ENCODE peak calls at places on chromosome 12, in four cellular contexts. Z is heart right ventricle; A is thoracic aorta; Q is CD8-positive, alpha-beta T cell. R is an unnamed sample.
A peak's percentile ranks its signal among the peaks of the same experiment; 100 is the strongest.

GRCh38 chr12:69189378-69189978 is 49.9 kb upstream of the CPSF6 start:
- DNase-seq in Z (no peak), A (no peak), Q (no peak), R (no peak)

GRCh38 chr12:128823216-128823915 is 392 bp downstream of the SLC15A4 start:
- DNase-seq in Z (no peak), A (no peak), Q (no peak), R (no peak)

GRCh38 chr12:75705749-75706719 is 194.6 kb upstream of the KRR1 start:
- DNase-seq in Z (peak; percentile 69), A (peak; percentile 4), Q (no peak), R (no peak)

GRCh38 chr12:4046150-4046845 is 173.1 kb upstream of the PARP11 start:
- DNase-seq in Z (no peak), A (no peak), Q (no peak), R (no peak)

GRCh38 chr12:128267651-128268347 is 829 bp downstream of the TMEM132C start:
- DNase-seq in Z (no peak), A (no peak), Q (no peak), R (no peak)

GRCh38 chr12:873954-874353 is 75.5 kb downstream of the RAD52 start:
- DNase-seq in Z (no peak), A (no peak), Q (no peak), R (no peak)

GRCh38 chr12:212799-213526 is 994 bp downstream of the SLC6A12 start:
- DNase-seq in Z (no peak), A (no peak), Q (no peak), R (no peak)

GRCh38 chr12:128906485-128907137 is 53.3 kb downstream of the GLT1D1 start:
- DNase-seq in Z (no peak), A (no peak), Q (no peak), R (no peak)

GRCh38 chr12:105562727-105563072 is 232.2 kb downstream of the C12orf75 start:
- DNase-seq in Z (no peak), A (peak; percentile 3), Q (no peak), R (no peak)

GRCh38 chr12:52216807-52217206 is 16.2 kb upstream of the KRT7 start:
- DNase-seq in Z (no peak), A (no peak), Q (no peak), R (no peak)

GRCh38 chr12:50240096-50240791 is 43.1 kb downstream of the LIMA1 start:
- DNase-seq in Z (no peak), A (no peak), Q (no peak), R (no peak)

GRCh38 chr12:124686001-124686884 is 118.8 kb upstream of the NCOR2 start:
- DNase-seq in Z (no peak), A (no peak), Q (no peak), R (no peak)

GRCh38 chr12:109432842-109433304 is 44.2 kb downstream of the KCTD10 start:
- DNase-seq in Z (peak; percentile 84), A (peak; percentile 66), Q (peak; percentile 67), R (peak; percentile 7)

GRCh38 chr12:83321971-83322370 is 635.3 kb downstream of the TMTC2 start:
- DNase-seq in Z (no peak), A (no peak), Q (no peak), R (no peak)

GRCh38 chr12:64097346-64098105 is 124.6 kb downstream of the KICS2 start:
- DNase-seq in Z (peak; percentile 19), A (no peak), Q (no peak), R (no peak)

GRCh38 chr12:105109465-105110212 is 2.1 kb downstream of the WASHC4 start:
- DNase-seq in Z (no peak), A (no peak), Q (no peak), R (no peak)

GRCh38 chr12:104348283-104348993 is 44.9 kb downstream of the EID3 start:
- DNase-seq in Z (no peak), A (no peak), Q (no peak), R (no peak)

GRCh38 chr12:9378430-9378835 is 170.2 kb upstream of the PZP start:
- DNase-seq in Z (no peak), A (no peak), Q (no peak), R (no peak)

GRCh38 chr12:123958462-123958861 is 14.2 kb downstream of the CCDC92 start:
- DNase-seq in Z (peak; percentile 52), A (no peak), Q (no peak), R (no peak)

GRCh38 chr12:31118347-31118830 is 44.7 kb downstream of the DDX11 start:
- DNase-seq in Z (no peak), A (no peak), Q (no peak), R (no peak)

GRCh38 chr12:6215932-6216494 is 15.8 kb downstream of the CD9 start:
- DNase-seq in Z (no peak), A (peak; percentile 88), Q (no peak), R (no peak)

GRCh38 chr12:131260251-131260905 is 306.7 kb downstream of the ADGRD1 start:
- DNase-seq in Z (no peak), A (no peak), Q (no peak), R (no peak)

GRCh38 chr12:42421844-42422779 is 96.1 kb downstream of the PPHLN1 start:
- DNase-seq in Z (peak; percentile 16), A (no peak), Q (no peak), R (no peak)

GRCh38 chr12:93344876-93345275 is 32.8 kb upstream of the NUDT4 start:
- DNase-seq in Z (no peak), A (no peak), Q (no peak), R (no peak)

GRCh38 chr12:131775124-131775903 is 52.9 kb upstream of the MMP17 start:
- DNase-seq in Z (no peak), A (no peak), Q (no peak), R (no peak)

GRCh38 chr12:27305673-27306504 is 26.7 kb upstream of the BMAL2 start:
- DNase-seq in Z (no peak), A (no peak), Q (no peak), R (no peak)

GRCh38 chr12:122793685-122794106 is 19.3 kb downstream of the CCDC62 start:
- DNase-seq in Z (no peak), A (no peak), Q (no peak), R (no peak)

GRCh38 chr12:93176166-93176565 is 201.6 kb upstream of the NUDT4 start:
- DNase-seq in Z (peak; percentile 20), A (no peak), Q (no peak), R (no peak)

GRCh38 chr12:1768585-1768984 is 51.8 kb upstream of the LRTM2 start:
- DNase-seq in Z (no peak), A (no peak), Q (no peak), R (no peak)

GRCh38 chr12:122980192-122981035 is at the start of gene ARL6IP4:
- DNase-seq in Z (peak; percentile 53), A (no peak), Q (peak; percentile 49), R (peak; percentile 38)

GRCh38 chr12:1697253-1697652 is 6.4 kb downstream of the ADIPOR2 start:
- DNase-seq in Z (no peak), A (no peak), Q (no peak), R (no peak)

GRCh38 chr12:98719515-98720504 is 74.7 kb downstream of the APAF1 start:
- DNase-seq in Z (no peak), A (no peak), Q (no peak), R (no peak)

GRCh38 chr12:56338643-56339422 is at the start of gene IL23A:
- DNase-seq in Z (no peak), A (no peak), Q (peak; percentile 72), R (no peak)

GRCh38 chr12:66915312-66915904 is 236.5 kb upstream of the GRIP1 start:
- DNase-seq in Z (no peak), A (no peak), Q (no peak), R (no peak)
- H3K27ac ChIP-seq in Z (no peak overlapping the region), A (no peak overlapping the region), Q (no peak overlapping the region), R (peak overlapping the region; percentile 46)

GRCh38 chr12:111064154-111064553 is 143.8 kb upstream of the MYL2 start:
- DNase-seq in Z (no peak), A (no peak), Q (no peak), R (no peak)

GRCh38 chr12:111066744-111067437 is 146.5 kb upstream of the MYL2 start:
- DNase-seq in Z (no peak), A (no peak), Q (no peak), R (no peak)

GRCh38 chr12:111067498-111067897 is 147.1 kb upstream of the MYL2 start:
- DNase-seq in Z (no peak), A (no peak), Q (no peak), R (no peak)

GRCh38 chr12:111064982-111065381 is 144.6 kb upstream of the MYL2 start:
- DNase-seq in Z (no peak), A (no peak), Q (no peak), R (no peak)

GRCh38 chr12:111063296-111064026 is 143.1 kb upstream of the MYL2 start:
- DNase-seq in Z (no peak), A (no peak), Q (no peak), R (no peak)
- H3K27ac ChIP-seq in Z (no peak overlapping the region), A (no peak overlapping the region), Q (no peak overlapping the region), R (no peak overlapping the region)

GRCh38 chr12:46380881-46381280 is 8.3 kb upstream of the SLC38A2 start:
- DNase-seq in Z (no peak), A (no peak), Q (no peak), R (no peak)

GRCh38 chr12:46377678-46378077 is 5.1 kb upstream of the SLC38A2 start:
- DNase-seq in Z (no peak), A (no peak), Q (no peak), R (no peak)

GRCh38 chr12:46378530-46378929 is 6.0 kb upstream of the SLC38A2 start:
- DNase-seq in Z (no peak), A (no peak), Q (no peak), R (no peak)

GRCh38 chr12:46380397-46380796 is 7.8 kb upstream of the SLC38A2 start:
- DNase-seq in Z (no peak), A (no peak), Q (no peak), R (no peak)

DNA sequence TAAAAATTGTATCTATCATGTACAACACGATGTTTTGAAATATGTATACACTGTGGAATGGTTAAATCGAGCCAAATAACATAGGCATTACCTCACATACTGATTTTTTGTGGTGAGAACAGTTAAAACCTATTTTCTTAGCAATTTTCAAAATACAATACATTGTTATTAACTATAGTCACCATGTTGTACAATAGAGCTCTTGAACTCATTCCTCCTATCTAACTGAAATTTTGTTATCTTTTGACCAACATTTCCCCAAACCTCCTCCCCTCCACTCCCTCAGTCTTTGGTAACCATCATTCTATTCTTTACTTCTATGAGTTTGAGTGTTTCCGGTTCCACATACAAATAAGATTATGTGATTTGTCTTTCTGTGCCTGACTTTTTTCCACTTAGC is 6.8 kb upstream of the SLC38A2 start:
- DNase-seq in Z (no peak), A (no peak), Q (no peak), R (no peak)
- H3K27ac ChIP-seq in Z (no peak overlapping the region), A (no peak overlapping the region), Q (no peak overlapping the region), R (no peak overlapping the region)

DNA sequence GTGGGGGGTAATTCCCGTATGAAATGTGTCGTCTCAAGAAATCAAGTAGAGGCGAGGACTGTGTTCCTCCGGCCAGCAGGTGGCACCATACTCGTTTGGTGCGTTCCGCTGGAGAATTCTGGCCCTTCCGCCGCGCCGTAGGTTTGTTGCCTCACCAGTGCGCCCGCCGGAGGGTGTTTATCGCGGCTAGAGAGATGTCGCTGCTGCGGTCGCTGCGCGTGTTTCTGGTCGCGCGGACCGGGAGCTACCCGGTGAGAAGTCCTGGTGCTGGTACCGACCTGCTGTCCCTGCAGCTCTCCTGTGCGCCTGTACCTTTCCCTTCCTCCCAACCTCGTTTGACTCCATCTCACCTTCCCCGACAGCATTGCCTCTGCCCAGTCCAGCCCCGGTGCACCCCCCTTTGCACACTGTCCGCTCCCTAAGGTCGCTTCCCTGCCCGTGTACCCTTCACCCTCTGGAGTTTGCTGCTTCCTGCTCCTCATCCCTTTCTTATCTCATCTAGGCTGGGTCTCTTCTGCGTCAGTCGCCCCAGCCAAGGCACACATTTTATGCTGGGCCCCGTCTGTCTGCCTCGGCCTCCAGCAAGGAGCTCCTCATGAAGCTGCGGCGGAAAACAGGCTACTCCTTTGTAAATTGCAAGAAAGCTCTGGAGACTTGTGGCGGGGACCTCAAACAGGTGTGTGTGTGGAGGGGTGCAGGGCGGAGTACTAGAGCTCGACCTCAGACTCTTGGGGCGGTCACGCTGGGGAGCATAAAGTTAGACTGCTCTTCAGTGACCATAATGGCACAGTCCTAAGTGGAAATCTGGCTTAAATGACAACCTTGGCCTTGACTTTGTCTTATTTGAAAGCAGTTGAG is at the start of gene TSFM:
- DNase-seq in Z (peak; percentile 99), A (peak; percentile 88), Q (peak; percentile 96), R (peak; percentile 87)
- H3K27ac ChIP-seq in Z (peak within 1 kb of the TSS; percentile 6), A (peak within 1 kb of the TSS; percentile 35), Q (peak within 1 kb of the TSS; percentile 85), R (peak within 1 kb of the TSS; percentile 39)

R was measured in caudate nucleus.